ENCODE peak calls at places on chromosomes 13 and 19, in nine cellular contexts. Y, Q, V, W, D, J, A, C and K are unnamed samples.

GRCh38 chr19:49502866-49503581 is 6.8 kb downstream of the RPS11 start:
- DNase-seq in A (peak), V (peak), D (peak), J (no peak), C (peak), Q (peak), Y (peak), W (peak), K (no peak)

GRCh38 chr13:23695711-23696512 is 125.7 kb downstream of the TNFRSF19 start:
- DNase-seq in Q (no peak), J (peak), A (no peak), C (no peak), D (no peak), Y (no peak), V (no peak), W (no peak), K (no peak)

GRCh38 chr13:44196186-44196751 is 177.4 kb upstream of the SERP2 start:
- DNase-seq in C (no peak), V (no peak), Y (peak), Q (no peak), D (no peak), A (no peak), J (no peak), W (no peak), K (no peak)

GRCh38 chr19:29834991-29835390 is 23.2 kb downstream of the CCNE1 start:
- DNase-seq in C (no peak), J (no peak), A (no peak), Q (no peak), W (no peak), V (no peak), Y (peak), D (no peak), K (no peak)

GRCh38 chr19:588093-588742 is 1.5 kb upstream of the HCN2 start:
- DNase-seq in A (peak), W (peak), J (peak), V (peak), C (peak), D (peak), Y (peak), Q (peak), K (peak)

GRCh38 chr13:52785721-52786120 is 46.1 kb upstream of the CNMD start:
- DNase-seq in J (no peak), C (no peak), Y (no peak), A (no peak), D (no peak), W (no peak), V (no peak), Q (no peak), K (no peak)

GRCh38 chr13:107367258-107367657 is 799.3 kb upstream of the ARGLU1 start:
- DNase-seq in W (no peak), Y (peak), D (no peak), C (peak), V (no peak), A (no peak), J (no peak), Q (no peak), K (no peak)

GRCh38 chr13:34943675-34944634 is 1.9 kb downstream of the NBEA start:
- DNase-seq in J (no peak), W (no peak), D (no peak), Q (no peak), A (no peak), Y (peak), C (no peak), V (no peak), K (no peak)

GRCh38 chr13:97189943-97190342 is 32.2 kb upstream of the MBNL2 start:
- DNase-seq in A (no peak), W (no peak), Y (no peak), V (no peak), J (no peak), Q (no peak), D (no peak), C (no peak), K (no peak)

GRCh38 chr13:42707596-42707995 is 73.8 kb upstream of the FAM216B start:
- DNase-seq in A (peak), D (no peak), J (no peak), Y (no peak), C (peak), V (no peak), W (no peak), Q (peak), K (peak)

GRCh38 chr13:100495455-100495854 is 93.1 kb downstream of the GGACT start:
- DNase-seq in W (no peak), C (no peak), Q (no peak), V (no peak), D (no peak), Y (no peak), J (no peak), A (no peak), K (no peak)

GRCh38 chr13:63737418-63737817 is 2321.8 kb upstream of the PCDH20 start:
- DNase-seq in C (no peak), W (no peak), Q (no peak), V (no peak), Y (no peak), A (no peak), D (no peak), J (no peak), K (no peak)

GRCh38 chr19:1361601-1362384 is 21.9 kb upstream of the NDUFS7 start:
- DNase-seq in W (no peak), C (peak), Y (peak), J (no peak), Q (peak), D (peak), A (peak), V (no peak), K (peak)

GRCh38 chr19:22608441-22608840 is 25.7 kb upstream of the ZNF492 start:
- DNase-seq in Y (no peak), V (no peak), Q (no peak), D (no peak), J (no peak), C (no peak), W (no peak), A (no peak), K (no peak)

GRCh38 chr13:91154553-91154952 is 192.9 kb upstream of the MIR17HG start:
- DNase-seq in V (no peak), Q (no peak), Y (no peak), C (no peak), J (no peak), D (no peak), W (no peak), A (no peak), K (no peak)

GRCh38 chr13:39377699-39378098 is 225.3 kb downstream of the LHFPL6 start:
- DNase-seq in W (no peak), J (no peak), Q (no peak), V (no peak), A (no peak), C (no peak), Y (no peak), D (no peak), K (no peak)

GRCh38 chr19:21328402-21328801 is 808 bp downstream of the ZNF708 start:
- DNase-seq in J (no peak), D (no peak), W (no peak), C (peak), V (no peak), A (peak), Y (no peak), Q (peak), K (no peak)

GRCh38 chr13:36965767-36966166 is 33.4 kb downstream of the ALG5 start:
- DNase-seq in C (peak), A (peak), V (no peak), Y (peak), J (no peak), W (no peak), Q (peak), D (peak), K (peak)

GRCh38 chr13:27583645-27584044 is 36.7 kb downstream of the LNX2 start:
- DNase-seq in C (peak), Q (peak), W (no peak), A (peak), J (no peak), Y (no peak), V (no peak), D (no peak), K (peak)

GRCh38 chr13:49976314-49977258 is 20.3 kb upstream of the TRIM13 start:
- DNase-seq in Q (peak), D (peak), W (peak), A (peak), J (peak), V (peak), Y (peak), C (peak), K (peak)

GRCh38 chr19:55227241-55228014 is 1.1 kb downstream of the TMEM86B start:
- DNase-seq in V (no peak), A (no peak), J (no peak), Y (no peak), D (no peak), C (no peak), W (no peak), Q (no peak), K (peak)

GRCh38 chr19:14550201-14550754 is 20.9 kb downstream of the TECR start:
- DNase-seq in Y (peak), J (no peak), A (no peak), C (no peak), W (no peak), D (no peak), V (peak), Q (no peak), K (no peak)

GRCh38 chr19:45391346-45391745 is 13.5 kb downstream of the PPP1R13L start:
- DNase-seq in A (no peak), C (no peak), D (no peak), V (no peak), Q (peak), W (peak), Y (peak), J (no peak), K (no peak)

GRCh38 chr13:36125841-36126240 is 5.3 kb downstream of the DCLK1 start:
- DNase-seq in V (no peak), J (no peak), W (no peak), C (no peak), A (no peak), Q (no peak), Y (no peak), D (no peak), K (no peak)

GRCh38 chr19:4909172-4909896 is at the start of gene UHRF1:
- DNase-seq in A (no peak), D (peak), V (no peak), C (no peak), Y (peak), W (peak), J (peak), Q (peak), K (peak)

GRCh38 chr13:39321578-39321977 is 281.4 kb downstream of the LHFPL6 start:
- DNase-seq in Y (no peak), Q (no peak), A (peak), V (no peak), C (peak), D (no peak), J (no peak), W (no peak), K (no peak)

GRCh38 chr19:30752876-30753275 is 380.7 kb downstream of the ZNF536 start:
- DNase-seq in J (no peak), A (no peak), W (no peak), D (no peak), V (no peak), Q (no peak), Y (no peak), C (no peak), K (no peak)

GRCh38 chr13:74444161-74444571 is 310.0 kb upstream of the KLF12 start:
- DNase-seq in D (peak), Y (peak), J (no peak), Q (peak), C (no peak), A (peak), W (no peak), V (no peak), K (no peak)

GRCh38 chr19:39398297-39398864 is 7.2 kb downstream of the MED29 start:
- DNase-seq in Y (peak), W (no peak), J (no peak), V (no peak), D (peak), Q (peak), C (peak), A (peak), K (no peak)

GRCh38 chr19:35755550-35756371 is 1.1 kb downstream of the HSPB6 start:
- DNase-seq in D (peak), J (peak), W (no peak), Y (no peak), Q (peak), V (no peak), A (peak), C (peak), K (no peak)

GRCh38 chr19:52138614-52139290 is 986 bp downstream of the ZNF616 start:
- DNase-seq in D (no peak), A (no peak), Y (peak), V (peak), J (peak), C (peak), Q (peak), W (peak), K (no peak)

GRCh38 chr19:14160017-14160703 is 23.8 kb upstream of the ASF1B start:
- DNase-seq in V (no peak), J (no peak), C (no peak), Y (no peak), W (no peak), A (no peak), D (no peak), Q (no peak), K (no peak)

GRCh38 chr13:44362394-44363040 is 11.1 kb upstream of the SERP2 start:
- DNase-seq in D (no peak), C (no peak), Q (no peak), W (no peak), V (no peak), J (no peak), Y (no peak), A (no peak), K (peak)

GRCh38 chr13:75145926-75146325 is 336.0 kb downstream of the TBC1D4 start:
- DNase-seq in W (no peak), Y (no peak), D (no peak), V (no peak), Q (peak), A (peak), C (peak), J (no peak), K (no peak)

GRCh38 chr13:51230473-51231105 is 8.4 kb downstream of the FAM124A start:
- DNase-seq in C (peak), J (no peak), A (peak), Y (no peak), W (no peak), V (no peak), Q (no peak), D (no peak), K (no peak)